ENCODE peak calls at places on chromosome 20, in five cellular contexts. J is Caco-2; F is AG09319; X is CD4-positive, alpha-beta T cell; B is AG04450. T is an unnamed sample.

GRCh38 chr20:17635846-17636245 is 46.2 kb downstream of the RRBP1 start:
- DNase-seq in J (no peak), F (no peak), X (no peak), B (no peak), T (peak; percentile 49)

GRCh38 chr20:12594410-12595130 is 414.2 kb upstream of the SPTLC3 start:
- DNase-seq in X (no peak), F (no peak), J (peak; percentile 44), B (no peak), T (no peak)

GRCh38 chr20:21396921-21397340 is 395 bp downstream of the NKX2-4 start:
- DNase-seq in X (no peak), J (no peak), B (no peak), F (no peak), T (peak; percentile 51)

GRCh38 chr20:35342154-35342769 is 50.0 kb upstream of the FAM83C start:
- DNase-seq in B (no peak), F (no peak), J (peak; percentile 48), X (no peak), T (no peak)

GRCh38 chr20:43187476-43188233 is 2.1 kb downstream of the PTPRT start:
- DNase-seq in J (peak; percentile 89), B (no peak), X (peak; percentile 30), F (peak; percentile 2), T (peak; percentile 85)

GRCh38 chr20:17533396-17533795 is 2.2 kb upstream of the BFSP1 start:
- DNase-seq in B (no peak), X (no peak), F (no peak), J (peak; percentile 60), T (no peak)

GRCh38 chr20:47400685-47401084 is 44.2 kb upstream of the ZMYND8 start:
- DNase-seq in F (no peak), J (peak; percentile 76), B (no peak), X (no peak), T (no peak)

GRCh38 chr20:32507998-32508774 is 76.9 kb downstream of the NOL4L start:
- DNase-seq in B (no peak), F (no peak), J (no peak), X (no peak), T (no peak)

GRCh38 chr20:3222635-3223600 is 13.6 kb downstream of the ITPA start:
- DNase-seq in F (no peak), B (no peak), J (peak; percentile 79), X (peak; percentile 34), T (peak; percentile 76)

GRCh38 chr20:32893878-32894483 is 35.3 kb downstream of the EFCAB8 start:
- DNase-seq in J (peak; percentile 57), B (no peak), F (no peak), X (no peak), T (peak; percentile 42)

GRCh38 chr20:41978246-41978790 is 360.1 kb upstream of the CHD6 start:
- DNase-seq in X (no peak), F (no peak), B (no peak), J (no peak), T (no peak)

GRCh38 chr20:3815703-3816315 is 4.5 kb upstream of the AP5S1 start:
- DNase-seq in F (no peak), J (no peak), B (no peak), X (peak; percentile 43), T (no peak)

GRCh38 chr20:15613530-15613929 is 959.7 kb downstream of the KIF16B start:
- DNase-seq in J (peak; percentile 49), F (no peak), B (no peak), X (no peak), T (no peak)

GRCh38 chr20:48126227-48126740 is 341.0 kb upstream of the SULF2 start:
- DNase-seq in J (peak; percentile 70), F (no peak), B (no peak), X (no peak), T (no peak)

GRCh38 chr20:41329435-41330342 is 10.9 kb upstream of the LPIN3 start:
- DNase-seq in F (peak; percentile 86), J (no peak), X (peak; percentile 39), B (peak; percentile 90), T (no peak)

GRCh38 chr20:17835240-17835940 is 133.2 kb downstream of the SNX5 start:
- DNase-seq in J (no peak), B (no peak), F (no peak), X (no peak), T (no peak)

GRCh38 chr20:23363257-23363649 is 1.3 kb downstream of the GZF1 start:
- DNase-seq in F (no peak), J (no peak), B (no peak), X (no peak), T (no peak)

GRCh38 chr20:14036567-14036966 is 41.3 kb downstream of the MACROD2 start:
- DNase-seq in F (no peak), X (no peak), B (no peak), J (no peak), T (no peak)

GRCh38 chr20:23226612-23227265 is 123.9 kb upstream of the NXT1 start:
- DNase-seq in F (no peak), J (no peak), B (no peak), X (no peak), T (no peak)

GRCh38 chr20:32945710-32946221 is 58.5 kb downstream of the SUN5 start:
- DNase-seq in B (peak; percentile 3), J (peak; percentile 68), X (no peak), F (no peak), T (no peak)

GRCh38 chr20:16661738-16662137 is 68.1 kb upstream of the SNRPB2 start:
- DNase-seq in J (no peak), X (no peak), B (no peak), F (no peak), T (no peak)

GRCh38 chr20:37880726-37881591 is 22.0 kb upstream of the VSTM2L start:
- DNase-seq in J (peak; percentile 43), X (no peak), F (no peak), B (no peak), T (no peak)

GRCh38 chr20:550611-551010 is 7.0 kb upstream of the CSNK2A1 start:
- DNase-seq in X (no peak), J (no peak), F (no peak), B (no peak), T (no peak)

GRCh38 chr20:44574372-44574771 is 8.0 kb upstream of the PKIG start:
- DNase-seq in B (no peak), X (no peak), F (no peak), J (no peak), T (no peak)

GRCh38 chr20:44572551-44573500 is 9.6 kb upstream of the PKIG start:
- DNase-seq in F (peak; percentile 56), J (no peak), B (peak; percentile 63), X (no peak), T (no peak)

GRCh38 chr20:44573501-44573869 is 8.9 kb upstream of the PKIG start:
- DNase-seq in X (no peak), B (no peak), F (no peak), J (no peak), T (no peak)

GRCh38 chr20:44579313-44580090 is 2.9 kb upstream of the PKIG start:
- DNase-seq in B (no peak), F (no peak), J (no peak), X (no peak), T (no peak)

DNA sequence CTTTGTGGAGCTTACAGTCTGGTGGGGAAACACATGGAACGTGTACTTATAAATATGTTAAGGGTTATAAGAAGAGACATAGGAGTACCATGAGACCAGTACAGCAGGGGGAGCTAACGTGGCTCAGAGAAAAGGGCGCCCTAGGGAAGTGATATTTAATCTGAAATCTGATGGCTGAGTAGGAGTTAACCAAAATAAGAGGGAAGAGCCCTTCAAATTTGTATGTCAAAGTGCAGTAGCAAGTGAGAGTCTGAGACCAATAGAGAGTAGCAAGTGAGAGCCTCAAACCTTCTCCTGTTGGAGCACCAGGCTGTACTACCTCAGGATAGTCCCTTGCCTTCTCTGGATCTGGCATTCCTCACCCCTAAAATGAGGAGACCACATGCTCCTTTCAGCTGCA is 6.1 kb upstream of the PKIG start:
- DNase-seq in J (peak; percentile 48), F (no peak), X (no peak), B (no peak), T (no peak)
- TF ChIP-seq CTCF in J (peak; percentile 44), F (peak; percentile 28), X (no peak), B (peak; percentile 51), T (no peak)

GRCh38 chr20:63289311-63290135 is 3.5 kb upstream of the COL20A1 start:
- DNase-seq in F (no peak), J (no peak), B (no peak), X (no peak), T (no peak)

GRCh38 chr20:63290136-63290676 is 2.8 kb upstream of the COL20A1 start:
- DNase-seq in B (no peak), X (no peak), F (no peak), J (no peak), T (no peak)

GRCh38 chr20:63291811-63292210 is 1.2 kb upstream of the COL20A1 start:
- DNase-seq in F (no peak), J (no peak), X (no peak), B (no peak), T (no peak)

GRCh38 chr20:63292292-63292701 is 689 bp upstream of the COL20A1 start:
- DNase-seq in X (no peak), J (no peak), B (no peak), F (no peak), T (no peak)

GRCh38 chr20:63290677-63291472 is 2.1 kb upstream of the COL20A1 start:
- DNase-seq in F (no peak), B (no peak), J (peak; percentile 84), X (peak; percentile 58), T (peak; percentile 84)
- TF ChIP-seq CTCF in F (peak; percentile 63), B (peak; percentile 67), J (peak; percentile 84), X (peak; percentile 69), T (peak; percentile 68)

DNA sequence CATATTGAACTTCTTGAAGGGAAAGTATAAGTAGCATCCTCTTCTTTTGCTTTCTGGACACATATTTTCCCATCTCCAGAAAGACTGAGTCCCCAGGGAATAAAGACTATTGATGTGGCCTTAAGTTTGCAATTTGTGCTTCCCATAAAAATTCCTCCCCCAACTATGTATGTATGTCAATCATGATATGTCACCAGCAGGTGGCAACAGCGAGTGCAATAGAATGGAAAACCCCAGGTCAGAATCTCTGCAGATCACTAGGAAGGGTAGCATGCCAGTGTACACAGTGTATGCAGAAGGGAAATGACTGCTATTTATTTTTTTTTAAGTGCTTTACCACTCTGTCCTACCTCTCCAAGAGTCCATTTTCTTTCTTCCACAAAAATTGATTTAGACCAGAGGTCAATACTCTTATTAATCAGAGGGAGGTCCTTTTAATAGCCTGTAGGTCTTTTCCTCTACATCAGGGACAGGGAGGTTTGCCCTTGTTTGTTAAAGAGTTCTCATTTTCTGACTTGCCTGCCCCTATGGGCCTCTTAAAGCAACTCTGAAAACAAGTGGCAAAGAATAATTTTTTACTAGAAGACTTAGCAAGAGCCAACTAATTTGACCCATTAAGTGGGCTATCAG is 61.4 kb downstream of the BMP2 start:
- DNase-seq in B (peak; percentile 3), X (no peak), J (peak; percentile 75), F (peak; percentile 16), T (peak; percentile 76)
- TF ChIP-seq CTCF in B (peak; percentile 73), X (peak; percentile 20), J (peak; percentile 84), F (peak; percentile 73), T (peak; percentile 74)

DNA sequence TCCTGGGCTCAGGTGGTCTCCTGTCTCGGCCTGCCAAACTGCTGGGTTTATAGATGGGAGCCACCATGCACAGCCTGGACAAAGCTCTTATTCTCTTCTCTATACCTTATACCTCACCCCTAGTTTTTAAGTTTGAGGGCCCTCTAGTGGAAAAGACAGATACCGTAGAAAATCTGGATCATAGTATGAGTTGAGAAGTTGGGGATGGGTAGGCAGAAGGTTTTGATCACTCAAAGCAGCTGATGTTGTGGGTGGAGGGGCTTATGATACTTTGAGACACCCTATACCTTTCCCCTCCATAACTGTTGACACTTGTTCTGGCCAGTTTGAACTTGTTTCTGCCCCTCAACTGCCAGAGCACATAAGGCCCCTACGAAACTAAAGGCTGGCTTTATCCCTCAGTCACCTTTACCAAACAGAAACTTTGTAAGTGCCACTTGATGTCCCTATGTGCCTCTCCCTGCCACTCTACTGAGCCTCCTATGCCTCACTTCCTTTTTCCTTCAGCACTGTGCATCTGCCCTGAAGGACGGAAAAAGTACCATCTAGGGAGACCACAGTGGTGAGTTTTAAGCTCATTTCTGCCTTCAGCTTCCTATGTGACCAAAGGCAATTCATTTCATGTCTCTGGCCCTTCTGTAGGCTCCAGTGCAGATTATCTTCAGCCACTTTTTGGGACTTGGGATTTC is 28.6 kb downstream of the RALY start:
- DNase-seq in F (no peak), X (no peak), B (no peak), J (peak; percentile 65), T (no peak)
- TF ChIP-seq CTCF in F (peak; percentile 20), X (peak; percentile 12), B (peak; percentile 39), J (peak; percentile 51), T (no peak)

T was measured in nephron progenitor cell.